ENCODE peak calls at places on chromosome 21, in six cellular contexts. One of them, this sample, is unnamed.

GRCh38 chr21:35128526-35128925 is 79.4 kb upstream of the RUNX1 start:
- DNase-seq in upper lobe of right lung: no peak
- DNase-seq in AG10803: peak
- DNase-seq in right lobe of liver: no peak
- DNase-seq in type B pancreatic cell: no peak
- DNase-seq in psoas muscle: no peak
- DNase-seq in this sample: no peak

GRCh38 chr21:24418671-24419070 is 1188.6 kb downstream of the MRPL39 start:
- DNase-seq in upper lobe of right lung: no peak
- DNase-seq in AG10803: no peak
- DNase-seq in right lobe of liver: no peak
- DNase-seq in type B pancreatic cell: no peak
- DNase-seq in psoas muscle: no peak
- DNase-seq in this sample: no peak

GRCh38 chr21:16928439-16928838 is 584.4 kb upstream of the CXADR start:
- DNase-seq in upper lobe of right lung: no peak
- DNase-seq in AG10803: no peak
- DNase-seq in right lobe of liver: no peak
- DNase-seq in type B pancreatic cell: no peak
- DNase-seq in psoas muscle: no peak
- DNase-seq in this sample: no peak

GRCh38 chr21:14382486-14382834 is 486 bp downstream of the HSPA13 start:
- DNase-seq in upper lobe of right lung: no peak
- DNase-seq in AG10803: peak
- DNase-seq in right lobe of liver: peak
- DNase-seq in type B pancreatic cell: no peak
- DNase-seq in psoas muscle: no peak
- DNase-seq in this sample: no peak

GRCh38 chr21:34636961-34637360 is 22.0 kb upstream of the RCAN1 start:
- DNase-seq in upper lobe of right lung: no peak
- DNase-seq in AG10803: no peak
- DNase-seq in right lobe of liver: no peak
- DNase-seq in type B pancreatic cell: no peak
- DNase-seq in psoas muscle: no peak
- DNase-seq in this sample: no peak

GRCh38 chr21:34513109-34513675 is 1.2 kb upstream of the KCNE1 start:
- DNase-seq in upper lobe of right lung: no peak
- DNase-seq in AG10803: no peak
- DNase-seq in right lobe of liver: no peak
- DNase-seq in type B pancreatic cell: no peak
- DNase-seq in psoas muscle: no peak
- DNase-seq in this sample: no peak

GRCh38 chr21:16370176-16370575 is 640.4 kb downstream of the USP25 start:
- DNase-seq in upper lobe of right lung: no peak
- DNase-seq in AG10803: no peak
- DNase-seq in right lobe of liver: no peak
- DNase-seq in type B pancreatic cell: no peak
- DNase-seq in psoas muscle: peak
- DNase-seq in this sample: no peak

GRCh38 chr21:29230541-29231275 is 68.0 kb upstream of the BACH1 start:
- DNase-seq in upper lobe of right lung: no peak
- DNase-seq in AG10803: peak
- DNase-seq in right lobe of liver: no peak
- DNase-seq in type B pancreatic cell: no peak
- DNase-seq in psoas muscle: no peak
- DNase-seq in this sample: no peak

GRCh38 chr21:21200939-21201610 is 202.9 kb downstream of the NCAM2 start:
- DNase-seq in upper lobe of right lung: no peak
- DNase-seq in AG10803: peak
- DNase-seq in right lobe of liver: no peak
- DNase-seq in type B pancreatic cell: no peak
- DNase-seq in psoas muscle: no peak
- DNase-seq in this sample: no peak

GRCh38 chr21:29873908-29874307 is 65.9 kb downstream of the GRIK1 start:
- DNase-seq in upper lobe of right lung: no peak
- DNase-seq in AG10803: no peak
- DNase-seq in right lobe of liver: no peak
- DNase-seq in type B pancreatic cell: no peak
- DNase-seq in psoas muscle: no peak
- DNase-seq in this sample: no peak

GRCh38 chr21:18041012-18041411 is 203.6 kb upstream of the CHODL start:
- DNase-seq in upper lobe of right lung: no peak
- DNase-seq in AG10803: no peak
- DNase-seq in right lobe of liver: no peak
- DNase-seq in type B pancreatic cell: no peak
- DNase-seq in psoas muscle: no peak
- DNase-seq in this sample: no peak

GRCh38 chr21:34113842-34114241 is 40.5 kb downstream of the MRPS6 start:
- DNase-seq in upper lobe of right lung: no peak
- DNase-seq in AG10803: no peak
- DNase-seq in right lobe of liver: no peak
- DNase-seq in type B pancreatic cell: no peak
- DNase-seq in psoas muscle: no peak
- DNase-seq in this sample: no peak

GRCh38 chr21:17931080-17931479 is 111.9 kb upstream of the C21orf91 start:
- DNase-seq in upper lobe of right lung: no peak
- DNase-seq in AG10803: no peak
- DNase-seq in right lobe of liver: no peak
- DNase-seq in type B pancreatic cell: no peak
- DNase-seq in psoas muscle: no peak
- DNase-seq in this sample: no peak

GRCh38 chr21:19468981-19469715 is 1065.6 kb upstream of the TMPRSS15 start:
- DNase-seq in upper lobe of right lung: no peak
- DNase-seq in AG10803: no peak
- DNase-seq in right lobe of liver: no peak
- DNase-seq in type B pancreatic cell: no peak
- DNase-seq in psoas muscle: no peak
- DNase-seq in this sample: no peak

GRCh38 chr21:34728479-34728878 is 59.7 kb downstream of the CLIC6 start:
- DNase-seq in upper lobe of right lung: no peak
- DNase-seq in AG10803: no peak
- DNase-seq in right lobe of liver: no peak
- DNase-seq in type B pancreatic cell: no peak
- DNase-seq in psoas muscle: no peak
- DNase-seq in this sample: no peak

GRCh38 chr21:35520869-35521268 is 471.8 kb upstream of the RUNX1 start:
- DNase-seq in upper lobe of right lung: no peak
- DNase-seq in AG10803: no peak
- DNase-seq in right lobe of liver: no peak
- DNase-seq in type B pancreatic cell: no peak
- DNase-seq in psoas muscle: no peak
- DNase-seq in this sample: no peak

GRCh38 chr21:43958364-43959158 is 53.5 kb upstream of the TRAPPC10 start:
- DNase-seq in upper lobe of right lung: no peak
- DNase-seq in AG10803: no peak
- DNase-seq in right lobe of liver: no peak
- DNase-seq in type B pancreatic cell: no peak
- DNase-seq in psoas muscle: no peak
- DNase-seq in this sample: no peak

GRCh38 chr21:10627316-10627863 is 106.0 kb downstream of the TPTE start:
- DNase-seq in upper lobe of right lung: no peak
- DNase-seq in AG10803: no peak
- DNase-seq in right lobe of liver: no peak
- DNase-seq in type B pancreatic cell: no peak
- DNase-seq in psoas muscle: no peak
- DNase-seq in this sample: peak

GRCh38 chr21:29654855-29655254 is 284.9 kb downstream of the GRIK1 start:
- DNase-seq in upper lobe of right lung: no peak
- DNase-seq in AG10803: no peak
- DNase-seq in right lobe of liver: no peak
- DNase-seq in type B pancreatic cell: no peak
- DNase-seq in psoas muscle: no peak
- DNase-seq in this sample: no peak

GRCh38 chr21:15682182-15682895 is 47.4 kb upstream of the USP25 start:
- DNase-seq in upper lobe of right lung: no peak
- DNase-seq in AG10803: peak
- DNase-seq in right lobe of liver: no peak
- DNase-seq in type B pancreatic cell: no peak
- DNase-seq in psoas muscle: no peak
- DNase-seq in this sample: no peak

GRCh38 chr21:20999567-21000169 is 1.5 kb downstream of the NCAM2 start:
- DNase-seq in upper lobe of right lung: no peak
- DNase-seq in AG10803: peak
- DNase-seq in right lobe of liver: no peak
- DNase-seq in type B pancreatic cell: no peak
- DNase-seq in psoas muscle: no peak
- DNase-seq in this sample: no peak

GRCh38 chr21:35051287-35051818 is 2.3 kb upstream of the RUNX1 start:
- DNase-seq in upper lobe of right lung: peak
- DNase-seq in AG10803: peak
- DNase-seq in right lobe of liver: peak
- DNase-seq in type B pancreatic cell: no peak
- DNase-seq in psoas muscle: peak
- DNase-seq in this sample: no peak

GRCh38 chr21:17359781-17360180 is 153.1 kb upstream of the CXADR start:
- DNase-seq in upper lobe of right lung: no peak
- DNase-seq in AG10803: no peak
- DNase-seq in right lobe of liver: no peak
- DNase-seq in type B pancreatic cell: no peak
- DNase-seq in psoas muscle: no peak
- DNase-seq in this sample: no peak

GRCh38 chr21:35050348-35051286 is 1.5 kb upstream of the RUNX1 start:
- DNase-seq in upper lobe of right lung: no peak
- DNase-seq in AG10803: peak
- DNase-seq in right lobe of liver: no peak
- DNase-seq in type B pancreatic cell: no peak
- DNase-seq in psoas muscle: no peak
- DNase-seq in this sample: no peak

GRCh38 chr21:43284700-43285099 is 115.9 kb downstream of the CRYAA start:
- DNase-seq in upper lobe of right lung: no peak
- DNase-seq in AG10803: no peak
- DNase-seq in right lobe of liver: no peak
- DNase-seq in type B pancreatic cell: no peak
- DNase-seq in psoas muscle: no peak
- DNase-seq in this sample: no peak

GRCh38 chr21:43300496-43301423 is 126.2 kb downstream of the SIK1 start:
- DNase-seq in upper lobe of right lung: peak
- DNase-seq in AG10803: no peak
- DNase-seq in right lobe of liver: peak
- DNase-seq in type B pancreatic cell: no peak
- DNase-seq in psoas muscle: peak
- DNase-seq in this sample: peak

GRCh38 chr21:43600642-43601397 is 58.5 kb downstream of the HSF2BP start:
- DNase-seq in upper lobe of right lung: no peak
- DNase-seq in AG10803: peak
- DNase-seq in right lobe of liver: no peak
- DNase-seq in type B pancreatic cell: no peak
- DNase-seq in psoas muscle: no peak
- DNase-seq in this sample: no peak

GRCh38 chr21:46439906-46440305 is 18.8 kb upstream of the DIP2A start:
- DNase-seq in upper lobe of right lung: no peak
- DNase-seq in AG10803: no peak
- DNase-seq in right lobe of liver: no peak
- DNase-seq in type B pancreatic cell: no peak
- DNase-seq in psoas muscle: peak
- DNase-seq in this sample: peak

DNA sequence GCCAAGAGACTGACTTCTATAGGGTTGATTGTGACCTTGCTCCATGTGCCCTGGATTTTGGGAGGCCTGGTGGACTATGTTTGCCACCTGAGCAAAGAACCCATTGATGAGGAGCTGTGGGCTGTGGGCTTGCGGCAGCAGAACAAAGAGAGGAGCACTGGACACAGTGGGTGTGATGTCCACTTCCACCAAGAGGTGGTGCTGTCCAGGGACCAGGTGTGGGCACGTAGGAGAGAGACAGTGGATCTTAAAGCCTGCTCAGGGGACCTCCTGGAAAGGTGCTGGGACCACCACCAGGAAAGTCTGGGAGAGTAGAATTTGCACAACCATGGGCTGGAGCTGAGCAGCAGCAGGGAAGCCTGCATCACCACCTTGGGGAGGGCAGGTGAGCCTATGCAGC is 106.7 kb upstream of the ETS2 start:
- DNase-seq in upper lobe of right lung: no peak
- DNase-seq in AG10803: no peak
- DNase-seq in right lobe of liver: no peak
- DNase-seq in type B pancreatic cell: no peak
- DNase-seq in psoas muscle: no peak
- DNase-seq in this sample: no peak
- TF ChIP-seq CTCF in upper lobe of right lung: no peak
- TF ChIP-seq CTCF in AG10803: peak
- TF ChIP-seq CTCF in right lobe of liver: no peak
- TF ChIP-seq CTCF in type B pancreatic cell: peak
- TF ChIP-seq CTCF in psoas muscle: no peak
- TF ChIP-seq CTCF in this sample: peak

GRCh38 chr21:32779983-32780382 is 8.4 kb upstream of the PAXBP1 start:
- DNase-seq in upper lobe of right lung: no peak
- DNase-seq in AG10803: no peak
- DNase-seq in right lobe of liver: no peak
- DNase-seq in type B pancreatic cell: no peak
- DNase-seq in psoas muscle: no peak
- DNase-seq in this sample: no peak

GRCh38 chr21:32776743-32777142 is 5.2 kb upstream of the PAXBP1 start:
- DNase-seq in upper lobe of right lung: no peak
- DNase-seq in AG10803: no peak
- DNase-seq in right lobe of liver: no peak
- DNase-seq in type B pancreatic cell: no peak
- DNase-seq in psoas muscle: no peak
- DNase-seq in this sample: no peak

GRCh38 chr21:32777269-32777668 is 5.7 kb upstream of the PAXBP1 start:
- DNase-seq in upper lobe of right lung: no peak
- DNase-seq in AG10803: no peak
- DNase-seq in right lobe of liver: no peak
- DNase-seq in type B pancreatic cell: no peak
- DNase-seq in psoas muscle: no peak
- DNase-seq in this sample: no peak

GRCh38 chr21:32782698-32783097 is 11.1 kb upstream of the PAXBP1 start:
- DNase-seq in upper lobe of right lung: no peak
- DNase-seq in AG10803: peak
- DNase-seq in right lobe of liver: no peak
- DNase-seq in type B pancreatic cell: no peak
- DNase-seq in psoas muscle: no peak
- DNase-seq in this sample: no peak
- TF ChIP-seq CTCF in upper lobe of right lung: no peak
- TF ChIP-seq CTCF in AG10803: peak
- TF ChIP-seq CTCF in right lobe of liver: no peak
- TF ChIP-seq CTCF in type B pancreatic cell: no peak
- TF ChIP-seq CTCF in psoas muscle: no peak
- TF ChIP-seq CTCF in this sample: peak

DNA sequence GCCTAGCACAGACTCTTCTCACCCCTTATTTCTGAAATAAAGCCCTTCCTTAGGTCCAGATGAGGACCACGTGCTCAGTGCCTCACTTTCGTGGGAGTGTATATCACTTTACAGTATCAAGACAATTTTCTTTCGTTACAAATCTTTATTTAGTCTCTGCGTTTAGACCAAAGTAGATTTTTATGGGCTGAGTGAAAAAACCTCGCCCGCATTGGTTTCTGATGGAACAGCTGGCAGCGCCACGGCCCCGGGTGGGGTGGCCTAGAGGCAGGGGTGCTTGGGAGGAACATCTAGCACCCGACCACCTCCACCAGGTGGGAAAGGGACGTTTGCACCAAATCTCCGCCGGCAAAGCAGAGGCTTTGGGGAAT is 7.6 kb downstream of the SIM2 start:
- DNase-seq in upper lobe of right lung: no peak
- DNase-seq in AG10803: no peak
- DNase-seq in right lobe of liver: no peak
- DNase-seq in type B pancreatic cell: no peak
- DNase-seq in psoas muscle: no peak
- DNase-seq in this sample: no peak
- TF ChIP-seq CTCF in upper lobe of right lung: no peak
- TF ChIP-seq CTCF in AG10803: no peak
- TF ChIP-seq CTCF in right lobe of liver: no peak
- TF ChIP-seq CTCF in type B pancreatic cell: peak
- TF ChIP-seq CTCF in psoas muscle: no peak
- TF ChIP-seq CTCF in this sample: peak

GRCh38 chr21:40356644-40357043 is 489.4 kb downstream of the PCP4 start:
- DNase-seq in upper lobe of right lung: no peak
- DNase-seq in AG10803: no peak
- DNase-seq in right lobe of liver: no peak
- DNase-seq in type B pancreatic cell: no peak
- DNase-seq in psoas muscle: no peak
- DNase-seq in this sample: no peak
- TF ChIP-seq CTCF in upper lobe of right lung: no peak
- TF ChIP-seq CTCF in AG10803: no peak
- TF ChIP-seq CTCF in right lobe of liver: no peak
- TF ChIP-seq CTCF in type B pancreatic cell: peak
- TF ChIP-seq CTCF in psoas muscle: no peak
- TF ChIP-seq CTCF in this sample: no peak

This sample was measured in chondrocyte.